ENCODE peak calls at places on chromosomes 5 and 9, in four cellular contexts. L is HepG2, V is K562, K is GM12878. C is an unnamed sample.

GRCh38 chr9:27572566-27572917 is 739 bp downstream of the C9orf72 start:
- DNase-seq in L (peak), V (peak), K (no peak), C (no peak)

GRCh38 chr9:98615633-98616032 is 93.1 kb downstream of the GABBR2 start:
- DNase-seq in L (no peak), V (no peak), K (no peak), C (no peak)

GRCh38 chr9:114235113-114235589 is 79.8 kb downstream of the COL27A1 start:
- DNase-seq in L (no peak), V (no peak), K (no peak), C (no peak)

GRCh38 chr5:100904259-100904822 is 1.3 kb upstream of the ST8SIA4 start:
- DNase-seq in L (no peak), V (no peak), K (no peak), C (no peak)

GRCh38 chr5:137199966-137200365 is 299.2 kb downstream of the SPOCK1 start:
- DNase-seq in L (no peak), V (no peak), K (no peak), C (peak)

GRCh38 chr5:52457808-52458207 is 329.9 kb upstream of the ITGA1 start:
- DNase-seq in L (no peak), V (no peak), K (no peak), C (no peak)

GRCh38 chr5:12615141-12615820 is 711.0 kb upstream of the CTNND2 start:
- DNase-seq in L (no peak), V (peak), K (no peak), C (no peak)

GRCh38 chr5:83097582-83098265 is 20.4 kb downstream of the XRCC4 start:
- DNase-seq in L (no peak), V (no peak), K (no peak), C (no peak)

GRCh38 chr5:63439537-63439936 is 522.7 kb downstream of the HTR1A start:
- DNase-seq in L (no peak), V (no peak), K (no peak), C (peak)

GRCh38 chr9:119689879-119690278 is 320.6 kb upstream of the BRINP1 start:
- DNase-seq in L (no peak), V (no peak), K (no peak), C (no peak)

GRCh38 chr9:15642369-15642962 is 89.6 kb downstream of the CCDC171 start:
- DNase-seq in L (peak), V (peak), K (no peak), C (no peak)

GRCh38 chr9:105309531-105309931 is 65.1 kb downstream of the SLC44A1 start:
- DNase-seq in L (no peak), V (no peak), K (no peak), C (no peak)

GRCh38 chr9:19154135-19154612 is 26.9 kb upstream of the PLIN2 start:
- DNase-seq in L (peak), V (peak), K (no peak), C (no peak)

GRCh38 chr9:20526500-20527319 is 95.6 kb downstream of the MLLT3 start:
- DNase-seq in L (peak), V (no peak), K (peak), C (no peak)

GRCh38 chr5:51731641-51732040 is 348.4 kb downstream of the ISL1 start:
- DNase-seq in L (no peak), V (no peak), K (no peak), C (no peak)

GRCh38 chr9:35831040-35831439 is 2.0 kb downstream of the TMEM8B start:
- DNase-seq in L (no peak), V (no peak), K (no peak), C (no peak)

GRCh38 chr9:35827486-35827885 is 1.0 kb downstream of the FAM221B start:
- DNase-seq in L (no peak), V (no peak), K (no peak), C (no peak)

GRCh38 chr9:35829764-35830096 is 702 bp downstream of the TMEM8B start:
- DNase-seq in L (peak), V (no peak), K (no peak), C (no peak)

GRCh38 chr9:35829084-35829763 is at the start of gene TMEM8B:
- DNase-seq in L (peak), V (peak), K (no peak), C (no peak)

DNA sequence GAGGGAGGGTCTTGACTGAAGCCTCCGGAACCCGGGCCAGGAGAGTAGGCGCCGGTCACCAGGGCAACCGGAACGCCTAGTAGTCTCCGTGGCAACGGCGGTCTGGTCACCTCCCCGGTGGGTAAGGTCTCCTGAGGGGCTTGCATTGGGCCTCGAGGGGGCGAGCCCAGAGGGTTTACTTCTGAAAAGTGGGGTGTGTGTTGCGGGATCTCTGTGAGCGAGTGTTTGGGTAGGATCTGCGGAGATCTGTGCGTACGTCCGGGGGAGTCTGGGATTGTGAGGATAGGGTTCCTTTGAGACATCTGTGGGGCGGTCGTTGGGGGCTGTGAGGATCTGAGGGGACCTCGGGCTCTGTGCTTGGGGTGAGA is at the start of gene FAM221B:
- DNase-seq in L (no peak), V (no peak), K (no peak), C (no peak)
- TF ChIP-seq HDAC6 in L (no peak), V (no peak), K (no peak), C (no peak)

GRCh38 chr5:7364226-7364875 is 31.6 kb upstream of the ADCY2 start:
- DNase-seq in L (no peak), V (no peak), K (no peak), C (no peak)

GRCh38 chr5:7363067-7363677 is 32.8 kb upstream of the ADCY2 start:
- DNase-seq in L (no peak), V (no peak), K (no peak), C (no peak)

GRCh38 chr5:7361593-7361992 is 34.3 kb upstream of the ADCY2 start:
- DNase-seq in L (no peak), V (no peak), K (no peak), C (no peak)
- TF ChIP-seq HDAC6 in L (no peak), V (no peak), K (no peak), C (no peak)

DNA sequence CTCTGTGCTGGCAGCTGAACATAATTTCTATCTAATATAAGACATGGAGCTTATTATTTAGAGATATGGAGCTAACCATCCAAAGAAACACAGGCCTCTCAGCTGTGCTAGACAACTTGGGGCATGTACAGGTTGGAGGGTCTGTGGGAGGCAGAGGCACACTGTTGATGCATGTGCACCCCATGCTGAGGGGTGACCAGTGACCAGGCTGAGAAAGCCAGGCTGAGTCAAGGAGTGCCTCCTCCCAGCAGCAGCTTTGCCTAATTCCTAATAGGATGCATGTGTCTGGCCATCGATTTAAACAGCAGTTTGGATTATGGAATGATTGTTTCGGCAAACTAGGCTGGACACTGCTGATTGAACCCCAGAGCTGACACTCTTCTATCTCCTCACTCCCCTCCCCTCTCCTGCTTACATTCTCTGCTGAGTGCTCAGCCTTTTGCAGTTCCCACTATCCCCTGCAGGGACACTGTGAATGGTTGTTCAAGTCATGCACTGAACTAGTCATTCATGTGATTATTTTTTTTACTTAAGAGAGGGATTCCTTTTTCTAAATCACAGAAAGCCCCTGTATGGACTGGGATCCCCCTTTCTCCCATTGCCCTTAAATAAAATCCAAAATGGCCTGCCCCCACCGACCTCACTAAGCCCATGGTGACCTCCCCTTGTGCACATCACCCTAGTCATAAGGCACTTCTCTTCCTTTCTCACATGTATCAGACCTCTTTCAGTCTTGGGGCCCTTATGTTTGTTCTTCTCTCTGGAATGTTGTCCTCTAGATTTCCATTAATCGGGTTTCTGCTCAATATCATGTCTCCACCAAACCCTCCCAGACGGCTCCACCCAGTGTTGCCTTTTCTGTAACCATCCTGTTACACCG is 196.0 kb downstream of the ERCC6L2 start:
- DNase-seq in L (peak), V (peak), K (no peak), C (peak)
- TF ChIP-seq HDAC6 in L (no peak), V (no peak), K (no peak), C (no peak)

GRCh38 chr9:35905912-35906679 is at the start of gene HRCT1:
- DNase-seq in L (peak), V (no peak), K (no peak), C (no peak)
- TF ChIP-seq HDAC6 in L (no peak), V (no peak), K (no peak), C (no peak)

GRCh38 chr9:16950051-16950450 is 79.6 kb upstream of the BNC2 start:
- DNase-seq in L (no peak), V (no peak), K (no peak), C (no peak)

GRCh38 chr9:16954032-16954431 is 83.6 kb upstream of the BNC2 start:
- DNase-seq in L (no peak), V (no peak), K (no peak), C (no peak)

DNA sequence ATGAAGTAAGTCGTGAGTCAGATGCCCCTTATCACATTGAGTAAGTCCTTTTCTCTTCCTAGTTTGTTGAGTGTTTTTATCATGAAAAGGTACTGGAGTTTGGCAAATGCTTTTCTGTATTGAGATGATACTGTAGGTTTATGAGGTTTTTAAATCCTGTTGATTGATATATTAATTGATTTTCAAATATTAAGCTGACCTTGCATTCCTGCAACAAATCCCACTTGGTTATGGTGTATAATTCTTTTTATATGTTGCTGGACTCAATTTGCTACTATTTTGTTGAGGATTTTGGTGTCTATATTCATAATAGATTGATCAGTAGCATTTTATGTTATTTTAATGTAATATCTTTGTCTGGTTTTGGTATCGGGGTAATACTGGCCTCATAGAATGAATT is 81.0 kb upstream of the BNC2 start:
- DNase-seq in L (no peak), V (no peak), K (no peak), C (no peak)
- TF ChIP-seq HDAC6 in L (no peak), V (no peak), K (no peak), C (no peak)

C was measured in H1.